ENCODE peak calls at places on chromosomes 7 and 10, in four cellular contexts. One of them, this sample, is unnamed.

GRCh38 chr10:61733358-61733940 is 70.7 kb downstream of the CABCOCO1 start:
- DNase-seq in GM12878: no peak
- DNase-seq in H1: no peak
- DNase-seq in HepG2: peak; percentile 33
- DNase-seq in this sample: peak; percentile 20

GRCh38 chr7:23353172-23353571 is 54.0 kb downstream of the MALSU1 start:
- DNase-seq in H1: no peak
- DNase-seq in HepG2: no peak
- DNase-seq in GM12878: peak; percentile 66
- DNase-seq in this sample: no peak

GRCh38 chr7:50209461-50210161 is 94.9 kb upstream of the IKZF1 start:
- DNase-seq in H1: no peak
- DNase-seq in HepG2: no peak
- DNase-seq in GM12878: no peak
- DNase-seq in this sample: no peak

GRCh38 chr7:157129200-157129599 is 9.5 kb upstream of the UBE3C start:
- DNase-seq in H1: no peak
- DNase-seq in HepG2: no peak
- DNase-seq in GM12878: no peak
- DNase-seq in this sample: no peak

GRCh38 chr7:70322786-70323185 is 724.5 kb downstream of the AUTS2 start:
- DNase-seq in GM12878: no peak
- DNase-seq in HepG2: no peak
- DNase-seq in H1: no peak
- DNase-seq in this sample: no peak

GRCh38 chr10:93445097-93445960 is 36.8 kb downstream of the MYOF start:
- DNase-seq in GM12878: no peak
- DNase-seq in H1: peak; percentile 88
- DNase-seq in HepG2: peak; percentile 97
- DNase-seq in this sample: peak; percentile 94

GRCh38 chr10:47379901-47380300 is 4.2 kb downstream of the ZNF488 start:
- DNase-seq in GM12878: no peak
- DNase-seq in HepG2: no peak
- DNase-seq in H1: no peak
- DNase-seq in this sample: no peak

GRCh38 chr10:28503114-28503513 is 29.8 kb upstream of the WAC start:
- DNase-seq in GM12878: no peak
- DNase-seq in HepG2: no peak
- DNase-seq in H1: no peak
- DNase-seq in this sample: no peak

GRCh38 chr10:85847085-85847484 is 519.5 kb downstream of the GRID1 start:
- DNase-seq in HepG2: no peak
- DNase-seq in GM12878: no peak
- DNase-seq in H1: no peak
- DNase-seq in this sample: no peak

DNA sequence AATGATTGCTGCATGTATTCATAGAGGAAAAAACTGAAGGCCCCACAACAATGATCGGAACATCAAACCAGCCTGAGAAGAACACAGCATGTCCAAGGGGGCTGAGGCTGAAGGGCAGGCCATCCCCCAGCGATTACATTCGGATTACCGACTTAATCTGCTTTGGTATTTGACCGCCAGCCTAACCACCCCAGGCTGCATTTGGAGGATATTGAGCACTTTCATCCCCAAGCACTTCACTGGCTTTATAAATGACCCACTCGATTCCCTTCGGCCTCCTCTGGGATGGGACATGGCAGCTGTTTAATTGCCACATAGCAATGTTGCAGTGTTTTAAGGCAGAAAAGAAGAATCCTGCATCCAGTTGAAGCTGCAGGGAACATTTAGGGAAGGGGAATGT is 8.9 kb downstream of the DPCD start:
- DNase-seq in H1: no peak
- DNase-seq in GM12878: no peak
- DNase-seq in HepG2: no peak
- DNase-seq in this sample: no peak
- H3K9ac ChIP-seq in H1: no peak overlapping the region
- H3K9ac ChIP-seq in GM12878: no peak overlapping the region
- H3K9ac ChIP-seq in HepG2: no peak overlapping the region
- H3K9ac ChIP-seq in this sample: no peak overlapping the region

DNA sequence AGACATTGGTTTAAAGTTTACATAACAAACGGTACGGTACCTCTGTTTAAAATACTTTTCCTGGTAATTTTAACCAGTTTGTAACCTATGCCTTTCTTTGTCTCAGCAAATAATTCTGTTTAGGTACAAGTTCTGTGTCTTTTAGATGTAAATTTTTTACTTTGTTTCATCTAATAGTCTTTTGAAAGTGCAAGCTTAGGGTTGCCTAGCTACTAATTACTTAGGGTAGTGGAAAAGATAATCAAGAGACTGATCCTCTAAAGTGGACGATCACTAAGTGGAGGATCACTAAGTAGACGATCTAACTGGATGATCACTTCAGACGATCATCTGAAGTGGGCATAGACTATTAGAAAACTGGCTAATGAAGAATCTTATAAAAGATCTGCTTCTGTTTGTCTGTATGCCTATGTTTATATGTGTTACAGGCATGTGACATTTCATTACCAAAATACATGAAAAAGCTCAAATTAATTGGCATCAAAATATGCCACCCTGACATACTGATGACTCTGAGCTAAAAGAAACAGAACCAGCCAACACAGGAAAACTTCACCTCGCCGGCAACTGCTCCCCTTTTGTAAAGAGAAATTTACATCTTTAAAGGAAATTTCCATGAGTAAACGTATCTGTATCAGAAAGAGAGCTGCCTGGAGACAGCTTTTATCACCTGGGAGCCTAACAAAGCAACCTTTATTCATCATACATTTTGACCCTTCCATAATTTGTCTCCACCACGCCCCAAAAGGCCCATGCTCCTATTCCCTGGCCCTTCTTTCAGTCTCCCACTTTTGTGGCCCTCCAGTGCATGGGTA is 15.9 kb upstream of the FKBP9 start:
- DNase-seq in HepG2: peak; percentile 45
- DNase-seq in H1: no peak
- DNase-seq in GM12878: no peak
- DNase-seq in this sample: peak; percentile 79
- H3K4me1 ChIP-seq in HepG2: peaks cover 42% of the 10 kb centered on the region
- H3K4me1 ChIP-seq in H1: peaks cover 4% of the 10 kb centered on the region
- H3K4me1 ChIP-seq in GM12878: no peaks in the 10 kb centered on the region
- H3K4me1 ChIP-seq in this sample: peaks cover 4% of the 10 kb centered on the region

GRCh38 chr7:150685219-150686029 is at the start of gene GIMAP2:
- DNase-seq in GM12878: no peak
- DNase-seq in H1: no peak
- DNase-seq in HepG2: no peak
- DNase-seq in this sample: no peak
- TF ChIP-seq SUZ12 in GM12878: no peak
- TF ChIP-seq SUZ12 in H1: no peak
- TF ChIP-seq SUZ12 in HepG2: no peak
- TF ChIP-seq SUZ12 in this sample: no peak

GRCh38 chr7:46610746-46611145 is 689.7 kb upstream of the IGFBP3 start:
- DNase-seq in GM12878: no peak
- DNase-seq in HepG2: no peak
- DNase-seq in H1: no peak
- DNase-seq in this sample: no peak
- H3K9ac ChIP-seq in GM12878: no peak overlapping the region
- H3K9ac ChIP-seq in HepG2: no peak overlapping the region
- H3K9ac ChIP-seq in H1: no peak overlapping the region
- H3K9ac ChIP-seq in this sample: no peak overlapping the region

GRCh38 chr10:122487231-122487765 is 25.9 kb downstream of the HTRA1 start:
- DNase-seq in GM12878: no peak
- DNase-seq in HepG2: no peak
- DNase-seq in H1: no peak
- DNase-seq in this sample: no peak
- H3K4me1 ChIP-seq in GM12878: no peaks in the 10 kb centered on the region
- H3K4me1 ChIP-seq in HepG2: no peaks in the 10 kb centered on the region
- H3K4me1 ChIP-seq in H1: peaks cover 4% of the 10 kb centered on the region
- H3K4me1 ChIP-seq in this sample: no peaks in the 10 kb centered on the region

GRCh38 chr7:14685112-14685511 is 217.4 kb downstream of the DGKB start:
- DNase-seq in HepG2: no peak
- DNase-seq in GM12878: no peak
- DNase-seq in H1: no peak
- DNase-seq in this sample: no peak
- TF ChIP-seq SUZ12 in HepG2: no peak
- TF ChIP-seq SUZ12 in GM12878: no peak
- TF ChIP-seq SUZ12 in H1: no peak
- TF ChIP-seq SUZ12 in this sample: no peak

This sample was measured in NT2/D1.